ENCODE peak calls at places on chromosomes 13 and 19, in ten cellular contexts. G, B, E, V, W, Y, K, M, Z and O are unnamed samples.

GRCh38 chr13:79782541-79783216 is 301.7 kb downstream of the NDFIP2 start:
- DNase-seq in B (peak), M (no peak), V (no peak), E (peak), K (no peak), Y (peak), Z (peak), W (peak), G (peak), O (no peak)

GRCh38 chr19:7769171-7769570 is 6.1 kb downstream of the CLEC4M start:
- DNase-seq in B (no peak), V (no peak), G (no peak), M (no peak), K (no peak), Y (no peak), E (no peak), Z (no peak), W (no peak), O (no peak)

GRCh38 chr19:8835877-8836276 is 3.7 kb downstream of the MBD3L1 start:
- DNase-seq in G (no peak), Z (no peak), V (no peak), B (no peak), M (no peak), K (no peak), Y (no peak), E (no peak), W (no peak), O (no peak)

GRCh38 chr13:33634526-33635111 is 183.3 kb upstream of the RFC3 start:
- DNase-seq in W (no peak), G (peak), E (no peak), V (no peak), M (no peak), B (peak), Y (no peak), K (no peak), Z (no peak), O (no peak)

GRCh38 chr13:42803563-42804212 is 22.3 kb downstream of the FAM216B start:
- DNase-seq in Y (no peak), B (no peak), K (no peak), G (peak), V (no peak), W (no peak), E (no peak), M (no peak), Z (no peak), O (no peak)

GRCh38 chr19:43354305-43354627 is 780 bp downstream of the CD177 start:
- DNase-seq in Z (peak), M (no peak), K (no peak), B (no peak), G (no peak), V (no peak), E (no peak), Y (peak), W (no peak), O (no peak)

GRCh38 chr13:113004126-113004525 is 35.1 kb downstream of the MCF2L start:
- DNase-seq in B (no peak), W (no peak), V (no peak), E (no peak), K (no peak), Z (no peak), G (no peak), Y (no peak), M (no peak), O (no peak)

GRCh38 chr13:33676700-33677048 is 141.3 kb upstream of the RFC3 start:
- DNase-seq in B (no peak), G (peak), W (peak), Y (no peak), K (no peak), V (no peak), M (no peak), Z (peak), E (peak), O (peak)

GRCh38 chr13:107765724-107766436 is 449.5 kb downstream of the LIG4 start:
- DNase-seq in B (no peak), V (no peak), W (no peak), Z (no peak), G (peak), K (no peak), E (no peak), M (no peak), Y (no peak), O (no peak)

GRCh38 chr13:46146898-46147297 is 35.1 kb downstream of the LCP1 start:
- DNase-seq in W (no peak), E (no peak), Z (peak), G (peak), M (no peak), K (no peak), B (peak), Y (peak), V (no peak), O (no peak)
- TF ChIP-seq CTCF in W (no peak), E (no peak), Z (peak), G (peak), M (no peak), K (no peak), B (no peak), Y (no peak), V (no peak), O (peak)

GRCh38 chr13:72804301-72804700 is 22.4 kb downstream of the PIBF1 start:
- DNase-seq in K (no peak), W (no peak), Y (no peak), E (no peak), Z (no peak), M (no peak), V (no peak), B (no peak), G (no peak), O (no peak)

GRCh38 chr13:72805663-72806341 is 23.9 kb downstream of the PIBF1 start:
- DNase-seq in K (no peak), Z (no peak), Y (no peak), E (no peak), B (no peak), V (no peak), G (peak), M (no peak), W (no peak), O (no peak)

DNA sequence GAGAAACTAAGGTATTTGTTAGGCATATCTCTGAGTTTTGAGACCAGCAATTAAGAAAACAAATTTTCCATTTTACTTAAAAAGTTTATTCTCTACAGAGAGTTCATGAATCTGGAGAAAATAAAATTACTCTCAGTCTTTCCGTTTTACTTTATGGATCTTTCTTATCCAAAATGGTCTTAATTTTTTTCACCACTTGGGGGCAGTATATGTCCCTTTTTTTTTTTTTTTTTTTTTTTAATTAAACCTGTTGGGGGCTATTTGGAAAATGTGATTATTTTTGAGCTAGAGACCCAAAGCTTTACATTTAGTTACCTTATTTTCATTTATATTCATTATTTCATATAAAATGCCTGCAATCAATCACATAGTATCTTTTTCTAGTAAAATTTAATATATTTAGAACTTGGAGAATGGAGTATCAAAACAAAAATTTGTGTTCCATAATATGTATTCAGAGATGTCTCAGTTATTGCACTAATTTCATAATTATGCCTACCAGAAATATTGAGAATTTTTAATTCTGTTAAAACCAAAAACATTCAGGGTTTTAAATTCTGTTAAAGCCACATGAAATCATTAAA is 27.1 kb downstream of the PIBF1 start:
- DNase-seq in W (no peak), M (peak), E (no peak), V (no peak), B (peak), G (peak), Z (peak), K (no peak), Y (no peak), O (no peak)
- TF ChIP-seq CTCF in W (peak), M (peak), E (peak), V (no peak), B (peak), G (peak), Z (peak), K (peak), Y (peak), O (no peak)

DNA sequence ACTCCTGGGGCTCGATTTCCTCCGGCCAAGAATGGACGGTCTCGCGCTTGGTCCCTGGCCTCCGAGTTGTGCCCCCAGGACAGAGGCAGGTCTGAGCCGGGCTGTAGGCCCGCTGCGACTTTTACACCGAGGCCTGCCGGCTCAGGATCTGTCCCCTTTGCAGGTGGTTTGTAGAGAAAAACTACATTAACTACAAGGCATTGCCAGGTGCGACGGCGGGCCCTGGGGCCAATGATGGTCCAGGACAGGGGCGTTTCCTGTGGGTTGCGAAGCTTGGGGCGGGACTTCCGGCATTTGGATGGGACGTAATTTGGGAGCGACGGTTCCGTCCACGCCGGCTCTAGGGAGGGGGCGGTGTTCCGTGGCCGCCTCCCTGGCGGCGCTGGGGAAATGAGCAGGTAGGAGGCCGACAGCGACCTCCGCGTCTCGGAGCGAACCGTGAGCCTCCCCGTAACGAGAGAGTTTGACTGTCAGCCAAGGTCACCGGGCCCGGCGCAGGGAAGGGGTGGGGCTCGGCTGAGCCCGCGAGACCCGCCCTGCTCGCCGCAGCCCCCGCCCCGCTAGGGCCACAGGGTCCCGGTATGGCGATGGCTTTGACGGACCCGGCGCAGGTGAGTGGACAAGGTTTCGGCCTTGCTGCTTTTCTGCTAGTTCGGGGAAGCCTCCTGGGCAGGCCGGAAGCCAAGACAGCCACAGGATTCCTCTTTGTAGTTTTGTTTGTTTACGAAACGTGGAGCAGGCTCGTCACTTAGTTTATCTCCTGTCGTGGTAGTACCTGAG is at the start of gene ZNF805:
- DNase-seq in Y (peak), E (peak), Z (peak), B (peak), W (peak), K (peak), V (peak), M (peak), G (peak), O (peak)
- TF ChIP-seq CTCF in Y (no peak), E (no peak), Z (no peak), B (no peak), W (no peak), K (no peak), V (no peak), M (no peak), G (peak), O (no peak)

DNA sequence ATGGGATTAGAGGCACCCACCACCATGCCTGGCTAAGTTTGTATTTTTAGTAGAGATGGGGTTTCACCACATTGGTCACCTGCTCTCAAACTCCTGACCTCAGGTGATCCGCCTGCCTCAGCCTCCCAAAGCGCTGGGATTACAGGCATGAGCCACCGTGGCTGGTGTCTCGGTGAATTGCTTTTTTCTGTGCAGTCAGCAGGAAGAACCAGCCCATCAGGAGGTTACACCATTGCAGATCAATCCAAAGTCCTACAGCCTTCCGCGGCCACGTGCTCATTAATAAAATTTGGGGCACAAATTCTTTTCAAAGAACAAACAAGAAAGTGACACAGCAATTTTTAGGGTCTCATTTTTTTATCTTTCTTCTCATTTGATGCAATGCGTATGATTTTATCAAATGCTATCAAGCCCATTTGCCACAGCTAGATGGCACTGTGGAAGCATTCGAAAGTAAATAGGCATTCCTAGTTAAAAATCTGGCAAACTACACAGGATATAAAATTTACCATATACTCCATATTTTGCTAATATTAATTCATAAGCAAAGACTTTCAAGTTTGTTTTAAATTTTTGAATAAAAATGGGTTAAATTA is 54.4 kb upstream of the ZNF835 start:
- DNase-seq in K (no peak), E (no peak), V (no peak), G (peak), M (no peak), Y (no peak), Z (no peak), W (no peak), B (no peak), O (no peak)
- TF ChIP-seq CTCF in K (no peak), E (peak), V (no peak), G (no peak), M (no peak), Y (no peak), Z (no peak), W (peak), B (no peak), O (no peak)

GRCh38 chr19:38266981-38267597 is 2.7 kb downstream of the SPINT2 start:
- DNase-seq in B (peak), W (no peak), K (no peak), V (no peak), E (no peak), Y (no peak), G (peak), Z (no peak), M (no peak), O (no peak)
- TF ChIP-seq CTCF in B (no peak), W (no peak), K (no peak), V (no peak), E (no peak), Y (no peak), G (no peak), Z (no peak), M (no peak), O (no peak)

GRCh38 chr19:57888107-57888493 is 737 bp downstream of the ZNF814 start:
- DNase-seq in M (no peak), W (no peak), K (peak), G (peak), V (no peak), Y (no peak), Z (peak), B (no peak), E (no peak), O (no peak)

GRCh38 chr19:57888494-57889231 is at the start of gene ZNF814:
- DNase-seq in G (peak), Y (peak), E (peak), Z (peak), M (peak), B (peak), V (peak), W (peak), K (peak), O (peak)

GRCh38 chr19:57887195-57887941 is 1.5 kb downstream of the ZNF814 start:
- DNase-seq in W (no peak), G (peak), Z (peak), M (no peak), E (no peak), V (no peak), Y (no peak), B (no peak), K (no peak), O (no peak)

DNA sequence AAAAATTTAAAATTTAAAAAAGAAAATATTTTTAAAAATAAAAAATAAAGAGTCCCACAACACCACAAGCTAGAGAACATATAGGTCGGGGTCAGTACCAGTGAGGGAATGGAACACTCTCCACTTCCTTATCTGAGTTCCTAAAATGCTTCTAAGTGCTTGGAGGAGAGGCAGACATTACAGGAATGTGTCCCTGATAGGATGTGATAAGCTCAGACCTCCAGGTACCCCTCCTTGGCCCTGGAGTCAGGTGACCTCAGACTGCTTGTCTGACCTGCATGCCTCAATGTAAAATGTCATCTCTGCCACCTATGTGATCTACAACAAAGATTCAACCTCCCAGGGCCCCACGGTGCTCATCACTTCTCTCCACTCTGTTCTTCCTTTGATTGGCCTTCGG is 2.8 kb downstream of the ZNF814 start:
- DNase-seq in Z (peak), V (no peak), B (no peak), Y (no peak), E (no peak), K (no peak), G (no peak), M (no peak), W (no peak), O (no peak)
- TF ChIP-seq CTCF in Z (no peak), V (no peak), B (no peak), Y (no peak), E (no peak), K (no peak), G (no peak), M (no peak), W (no peak), O (no peak)